ENCODE peak calls at places on chromosomes 5 and 9, in nine cellular contexts. W is Peyer's patch, T is left lung, G is HL-60, J is cardiac muscle cell, V is lung, C is mesenchymal stem cell, I is body of pancreas, M is A549. A is an unnamed sample.

GRCh38 chr5:160287378-160288051 is 24.8 kb downstream of the CCNJL start:
- DNase-seq in C (peak), T (peak), J (peak), I (peak), W (peak), M (no peak), G (no peak), V (peak), A (no peak)

GRCh38 chr9:95434116-95435073 is 82.4 kb downstream of the PTCH1 start:
- DNase-seq in M (no peak), W (no peak), C (peak), V (no peak), I (no peak), T (no peak), G (peak), J (peak), A (no peak)

GRCh38 chr5:86175224-86175623 is 442.5 kb upstream of the COX7C start:
- DNase-seq in G (no peak), W (no peak), C (peak), M (peak), T (no peak), I (no peak), J (no peak), V (no peak), A (no peak)

GRCh38 chr5:136776022-136776927 is 410.9 kb upstream of the TRPC7 start:
- DNase-seq in V (no peak), W (no peak), J (no peak), G (no peak), T (no peak), M (no peak), I (no peak), C (peak), A (no peak)

GRCh38 chr9:137761032-137761431 is 116.5 kb upstream of the CACNA1B start:
- DNase-seq in M (no peak), J (no peak), W (no peak), G (no peak), C (no peak), V (no peak), T (no peak), I (no peak), A (peak)

GRCh38 chr9:4084440-4084818 is 215.4 kb downstream of the GLIS3 start:
- DNase-seq in G (no peak), W (no peak), T (no peak), V (no peak), C (peak), I (no peak), J (peak), M (no peak), A (no peak)

GRCh38 chr5:143739741-143740140 is 72.2 kb upstream of the HMHB1 start:
- DNase-seq in J (no peak), G (no peak), V (no peak), C (no peak), M (no peak), I (no peak), W (no peak), T (no peak), A (no peak)

GRCh38 chr9:2859776-2860379 is 16.0 kb upstream of the PUM3 start:
- DNase-seq in W (peak), I (peak), G (no peak), T (peak), V (peak), C (peak), J (peak), M (peak), A (no peak)

GRCh38 chr9:13397220-13397619 is 117.7 kb upstream of the MPDZ start:
- DNase-seq in W (no peak), G (no peak), C (no peak), J (no peak), T (no peak), V (no peak), I (no peak), M (no peak), A (no peak)

GRCh38 chr5:87322381-87322780 is 54.7 kb downstream of the RASA1 start:
- DNase-seq in W (no peak), I (no peak), C (no peak), G (no peak), J (no peak), V (no peak), T (no peak), M (no peak), A (no peak)

GRCh38 chr9:89179535-89179919 is 909 bp upstream of the SHC3 start:
- DNase-seq in J (peak), G (no peak), C (peak), T (no peak), I (no peak), V (no peak), W (no peak), M (peak), A (no peak)

GRCh38 chr9:89178162-89179120 is at the start of gene SHC3:
- DNase-seq in V (no peak), T (no peak), G (no peak), I (no peak), J (peak), C (peak), W (no peak), M (no peak), A (no peak)

GRCh38 chr9:89175739-89176360 is 2.8 kb downstream of the SHC3 start:
- DNase-seq in V (no peak), T (no peak), I (no peak), M (no peak), G (no peak), J (peak), W (no peak), C (no peak), A (no peak)

GRCh38 chr9:89177021-89177400 is 1.6 kb downstream of the SHC3 start:
- DNase-seq in G (no peak), W (no peak), M (no peak), V (no peak), T (no peak), C (peak), J (peak), I (no peak), A (no peak)

GRCh38 chr9:89177401-89178161 is 1.0 kb downstream of the SHC3 start:
- DNase-seq in T (no peak), M (no peak), J (peak), W (no peak), G (no peak), V (no peak), I (peak), C (peak), A (no peak)
- H3K4me3 ChIP-seq in T (peak), M (peak), J (peak), W (no peak), G (no peak), V (peak), I (no peak), C (peak), A (no peak)

GRCh38 chr9:133854785-133855184 is 116.6 kb upstream of the SARDH start:
- DNase-seq in I (no peak), G (no peak), W (no peak), J (no peak), T (no peak), V (no peak), C (no peak), M (no peak), A (no peak)

GRCh38 chr9:133855802-133856592 is 117.8 kb upstream of the SARDH start:
- DNase-seq in G (peak), C (peak), I (peak), W (peak), T (peak), V (peak), M (no peak), J (peak), A (no peak)

GRCh38 chr9:133857639-133858038 is 119.5 kb upstream of the SARDH start:
- DNase-seq in V (no peak), W (no peak), C (no peak), J (no peak), I (no peak), M (no peak), G (no peak), T (no peak), A (no peak)

GRCh38 chr9:133858771-133859170 is 120.6 kb upstream of the SARDH start:
- DNase-seq in C (no peak), G (no peak), W (no peak), T (no peak), M (no peak), I (no peak), J (no peak), V (no peak), A (no peak)

DNA sequence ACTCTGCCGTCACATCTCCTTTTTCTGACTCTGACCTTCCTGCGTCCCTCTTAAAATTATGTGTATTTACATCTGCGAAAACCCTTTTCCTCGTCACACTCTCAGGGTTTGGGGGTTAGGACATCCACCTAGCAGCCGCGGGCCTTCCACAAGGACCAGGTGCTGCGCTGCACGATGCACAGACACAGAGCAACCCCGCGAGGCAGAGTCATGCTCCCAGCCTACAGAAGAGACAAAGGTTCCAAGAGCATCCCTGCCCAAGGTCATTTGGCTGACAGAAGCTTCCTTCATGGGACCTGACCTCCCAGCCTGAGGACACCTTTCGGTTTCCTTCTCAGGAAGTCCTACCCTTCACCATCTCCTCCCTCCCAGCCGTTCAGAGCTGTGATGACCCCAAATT is 118.6 kb upstream of the SARDH start:
- DNase-seq in W (no peak), J (no peak), C (no peak), V (no peak), I (no peak), T (no peak), M (no peak), G (no peak), A (no peak)
- H3K27ac ChIP-seq in W (peak), J (no peak), C (no peak), V (no peak), I (no peak), T (peak), M (no peak), G (no peak), A (no peak)

GRCh38 chr5:135028791-135029467 is 5.1 kb downstream of the PITX1 start:
- DNase-seq in J (no peak), G (no peak), I (no peak), V (no peak), W (no peak), T (no peak), C (no peak), M (no peak), A (no peak)

GRCh38 chr5:135029468-135030122 is 4.4 kb downstream of the PITX1 start:
- DNase-seq in W (no peak), I (no peak), T (no peak), C (no peak), M (no peak), G (no peak), J (no peak), V (no peak), A (no peak)

GRCh38 chr5:135031146-135031812 is 2.7 kb downstream of the PITX1 start:
- DNase-seq in J (no peak), V (no peak), M (no peak), W (no peak), C (peak), I (no peak), G (no peak), T (no peak), A (no peak)

GRCh38 chr5:135030691-135031145 is 3.3 kb downstream of the PITX1 start:
- DNase-seq in V (no peak), I (no peak), J (no peak), C (peak), G (no peak), T (no peak), M (no peak), W (no peak), A (no peak)

GRCh38 chr5:135030123-135030517 is 3.9 kb downstream of the PITX1 start:
- DNase-seq in I (no peak), V (no peak), M (no peak), J (no peak), G (no peak), W (no peak), C (no peak), T (no peak), A (no peak)
- H3K4me3 ChIP-seq in I (no peak), V (no peak), M (no peak), J (no peak), G (no peak), W (no peak), C (no peak), T (no peak), A (no peak)

GRCh38 chr9:81465468-81466002 is 223.8 kb downstream of the TLE1 start:
- DNase-seq in W (no peak), T (no peak), C (peak), M (peak), I (no peak), V (no peak), J (peak), G (no peak), A (no peak)

GRCh38 chr9:81462759-81463158 is 226.6 kb downstream of the TLE1 start:
- DNase-seq in G (no peak), W (no peak), T (no peak), M (no peak), I (no peak), V (no peak), C (no peak), J (peak), A (no peak)

GRCh38 chr9:81459591-81459990 is 229.8 kb downstream of the TLE1 start:
- DNase-seq in T (no peak), V (no peak), C (no peak), M (no peak), I (no peak), W (no peak), J (no peak), G (no peak), A (no peak)

GRCh38 chr9:81456431-81456970 is 232.8 kb downstream of the TLE1 start:
- DNase-seq in I (no peak), M (no peak), W (no peak), J (peak), V (no peak), G (no peak), C (peak), T (no peak), A (no peak)

GRCh38 chr9:81461196-81461595 is 228.2 kb downstream of the TLE1 start:
- DNase-seq in W (no peak), G (no peak), C (peak), V (no peak), J (peak), T (no peak), I (no peak), M (no peak), A (no peak)
- H3K27ac ChIP-seq in W (no peak), G (no peak), C (no peak), V (no peak), J (no peak), T (no peak), I (no peak), M (no peak), A (no peak)

GRCh38 chr9:135491764-135492163 is 8.7 kb upstream of the MRPS2 start:
- DNase-seq in M (no peak), G (no peak), C (no peak), J (no peak), W (no peak), T (no peak), V (no peak), I (no peak), A (no peak)
- H3K4me3 ChIP-seq in M (no peak), G (no peak), C (no peak), J (no peak), W (no peak), T (no peak), V (no peak), I (no peak), A (no peak)

GRCh38 chr9:90965911-90966290 is 164.3 kb downstream of the SYK start:
- DNase-seq in M (no peak), T (no peak), G (no peak), J (no peak), I (no peak), V (no peak), C (no peak), W (no peak), A (no peak)
- H3K27ac ChIP-seq in M (no peak), T (no peak), G (no peak), J (no peak), I (no peak), V (no peak), C (peak), W (peak), A (no peak)

GRCh38 chr9:277595-278330 is 63.1 kb downstream of the DOCK8 start:
- DNase-seq in T (no peak), G (no peak), M (no peak), V (no peak), C (no peak), W (no peak), J (no peak), I (no peak), A (peak)

GRCh38 chr9:279674-280073 is 65.0 kb downstream of the DOCK8 start:
- DNase-seq in M (no peak), C (no peak), G (no peak), W (no peak), T (no peak), V (no peak), I (no peak), J (no peak), A (no peak)

GRCh38 chr9:278651-279050 is 64.0 kb downstream of the DOCK8 start:
- DNase-seq in I (no peak), M (no peak), W (no peak), V (no peak), T (no peak), J (no peak), C (no peak), G (no peak), A (peak)

GRCh38 chr9:286091-286740 is 71.6 kb downstream of the DOCK8 start:
- DNase-seq in T (no peak), W (no peak), V (no peak), I (no peak), G (no peak), C (no peak), M (no peak), J (no peak), A (no peak)

DNA sequence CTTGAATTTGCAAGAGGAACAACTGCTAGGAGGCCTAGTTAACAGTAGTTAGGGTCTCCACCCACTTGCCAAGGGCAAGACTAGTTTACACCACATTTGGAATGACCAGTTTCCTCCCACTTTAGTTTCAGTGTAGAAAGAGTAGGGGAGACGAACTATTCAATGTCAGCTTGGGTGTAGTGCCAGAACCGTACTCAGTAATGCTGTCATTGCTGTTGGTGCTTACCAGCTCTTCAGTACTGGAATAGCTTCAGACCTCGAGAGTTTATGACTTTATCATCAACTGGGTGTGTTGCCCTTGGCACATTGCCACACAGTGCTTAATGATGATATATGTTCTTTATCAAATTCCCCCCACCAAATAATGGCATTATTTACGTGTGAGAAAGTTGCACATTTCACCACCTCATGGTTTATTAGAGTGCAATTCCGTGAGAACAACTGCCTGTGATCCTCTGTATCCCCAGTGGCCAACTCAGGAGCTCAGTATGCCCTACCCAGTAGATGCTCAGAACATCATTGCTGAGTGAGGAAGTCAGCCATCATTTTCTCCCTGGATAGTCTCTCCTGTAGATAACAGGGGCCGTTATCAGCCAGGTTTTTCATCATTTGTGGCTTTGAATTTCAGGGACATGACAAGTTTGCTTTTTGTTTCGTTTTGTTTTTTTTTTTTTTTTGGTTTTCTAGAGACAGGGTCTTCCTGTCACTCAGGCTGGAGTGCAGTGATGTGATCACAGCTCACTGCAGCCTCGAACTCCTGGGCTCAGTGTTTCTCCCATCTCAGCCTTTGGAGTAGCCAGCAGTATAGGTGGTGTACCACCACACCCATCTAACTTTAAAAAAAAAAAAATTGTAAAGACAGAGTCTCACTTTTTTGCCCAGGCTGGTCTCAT is 67.3 kb downstream of the DOCK8 start:
- DNase-seq in W (no peak), M (no peak), J (no peak), C (no peak), V (no peak), T (no peak), I (no peak), G (no peak), A (peak)
- H3K4me3 ChIP-seq in W (no peak), M (no peak), J (no peak), C (no peak), V (no peak), T (no peak), I (no peak), G (no peak), A (peak)

GRCh38 chr5:103247120-103247519 is 11.4 kb upstream of the MACIR start:
- DNase-seq in C (no peak), J (no peak), G (no peak), M (no peak), I (no peak), T (no peak), V (no peak), W (no peak), A (no peak)

GRCh38 chr5:103249068-103249467 is 9.5 kb upstream of the MACIR start:
- DNase-seq in J (no peak), T (no peak), V (no peak), I (no peak), M (no peak), G (no peak), W (no peak), C (no peak), A (no peak)

GRCh38 chr5:103243665-103244064 is 14.9 kb upstream of the MACIR start:
- DNase-seq in C (no peak), T (no peak), W (no peak), G (no peak), J (peak), M (no peak), V (no peak), I (no peak), A (no peak)

GRCh38 chr5:103245773-103246172 is 12.8 kb upstream of the MACIR start:
- DNase-seq in V (no peak), I (no peak), G (no peak), W (no peak), C (no peak), J (no peak), M (no peak), T (no peak), A (no peak)

GRCh38 chr5:103244398-103244797 is 14.2 kb upstream of the MACIR start:
- DNase-seq in J (no peak), W (no peak), M (no peak), G (no peak), C (no peak), T (no peak), V (no peak), I (no peak), A (no peak)
- H3K27ac ChIP-seq in J (no peak), W (no peak), M (no peak), G (no peak), C (no peak), T (no peak), V (no peak), I (no peak), A (no peak)